ENCODE peak calls at places on chromosomes 16 and 17, in four cellular contexts. E is AG09319, H is fibroblast of pulmonary artery, M is Caco-2. U is an unnamed sample.

GRCh38 chr16:10625595-10626357 is 45.4 kb upstream of the EMP2 start:
- DNase-seq in H (no peak), E (no peak), M (no peak), U (peak; percentile 53)

GRCh38 chr16:88941933-88942909 is 34.8 kb downstream of the CBFA2T3 start:
- DNase-seq in H (peak; percentile 12), E (no peak), M (no peak), U (no peak)

GRCh38 chr16:57694556-57695377 is at the start of gene DRC7:
- DNase-seq in E (no peak), M (peak; percentile 81), H (peak; percentile 47), U (peak; percentile 30)

GRCh38 chr16:89506791-89507191 is 1.4 kb upstream of the SPG7 start:
- DNase-seq in M (no peak), H (no peak), E (no peak), U (no peak)

GRCh38 chr16:23709536-23709935 is 3.5 kb downstream of the ERN2 start:
- DNase-seq in H (no peak), E (no peak), M (no peak), U (no peak)

GRCh38 chr16:79602615-79603014 is 2.1 kb upstream of the MAF start:
- DNase-seq in E (no peak), H (no peak), M (no peak), U (no peak)

GRCh38 chr17:81261582-81262336 is 22.6 kb downstream of the NDUFAF8 start:
- DNase-seq in E (no peak), M (no peak), H (no peak), U (no peak)

GRCh38 chr16:35176449-35176848 is 1717.0 kb downstream of the TP53TG3F start:
- DNase-seq in H (no peak), M (no peak), E (no peak), U (no peak)

GRCh38 chr16:75550211-75550662 is 5.8 kb downstream of the TMEM231 start:
- DNase-seq in M (no peak), H (peak; percentile 58), E (no peak), U (peak; percentile 44)

GRCh38 chr16:66977341-66978113 is 10.9 kb upstream of the CES4A start:
- DNase-seq in M (peak; percentile 89), E (peak; percentile 56), H (peak; percentile 85), U (peak; percentile 85)

GRCh38 chr16:68646948-68647659 is 2.0 kb downstream of the CDH3 start:
- DNase-seq in E (no peak), M (no peak), H (no peak), U (no peak)

GRCh38 chr16:82072313-82072712 is 37.3 kb downstream of the HSD17B2 start:
- DNase-seq in M (no peak), E (no peak), H (no peak), U (no peak)

GRCh38 chr17:13957636-13958035 is 111.7 kb upstream of the COX10 start:
- DNase-seq in H (peak; percentile 59), M (no peak), E (peak; percentile 22), U (peak; percentile 50)

GRCh38 chr16:53944026-53944425 is 240.1 kb downstream of the FTO start:
- DNase-seq in E (no peak), M (no peak), H (no peak), U (peak; percentile 47)

GRCh38 chr16:11183035-11183812 is 72.8 kb downstream of the SOCS1 start:
- DNase-seq in M (no peak), E (no peak), H (no peak), U (no peak)

GRCh38 chr17:68748381-68748780 is 147.2 kb upstream of the FAM20A start:
- DNase-seq in H (no peak), E (no peak), M (no peak), U (no peak)

GRCh38 chr17:4161179-4161559 is 18.2 kb downstream of the CYB5D2 start:
- DNase-seq in M (peak; percentile 49), E (peak; percentile 89), H (peak; percentile 88), U (peak; percentile 92)
- TF ChIP-seq CTCF in M (no peak), E (peak; percentile 51), H (peak; percentile 38), U (peak; percentile 46)

GRCh38 chr16:30091474-30092372 is at the start of gene TBX6:
- DNase-seq in H (peak; percentile 90), M (peak; percentile 88), E (peak; percentile 61), U (peak; percentile 84)
- TF ChIP-seq CTCF in H (peak; percentile 55), M (peak; percentile 79), E (peak; percentile 67), U (peak; percentile 52)

GRCh38 chr17:57109393-57110151 is 24.5 kb downstream of the AKAP1 start:
- DNase-seq in M (no peak), E (no peak), H (peak; percentile 17), U (no peak)
- TF ChIP-seq CTCF in M (peak; percentile 32), E (no peak), H (peak; percentile 14), U (peak; percentile 3)

GRCh38 chr17:17708301-17708700 is 27.0 kb downstream of the RAI1 start:
- DNase-seq in H (no peak), M (no peak), E (no peak), U (no peak)

GRCh38 chr17:17708816-17709215 is 27.6 kb downstream of the RAI1 start:
- DNase-seq in E (no peak), H (no peak), M (no peak), U (no peak)

GRCh38 chr17:17703608-17703919 is 22.3 kb downstream of the RAI1 start:
- DNase-seq in E (no peak), H (no peak), M (no peak), U (no peak)

GRCh38 chr17:17704931-17705330 is 23.7 kb downstream of the RAI1 start:
- DNase-seq in M (no peak), E (no peak), H (no peak), U (no peak)

DNA sequence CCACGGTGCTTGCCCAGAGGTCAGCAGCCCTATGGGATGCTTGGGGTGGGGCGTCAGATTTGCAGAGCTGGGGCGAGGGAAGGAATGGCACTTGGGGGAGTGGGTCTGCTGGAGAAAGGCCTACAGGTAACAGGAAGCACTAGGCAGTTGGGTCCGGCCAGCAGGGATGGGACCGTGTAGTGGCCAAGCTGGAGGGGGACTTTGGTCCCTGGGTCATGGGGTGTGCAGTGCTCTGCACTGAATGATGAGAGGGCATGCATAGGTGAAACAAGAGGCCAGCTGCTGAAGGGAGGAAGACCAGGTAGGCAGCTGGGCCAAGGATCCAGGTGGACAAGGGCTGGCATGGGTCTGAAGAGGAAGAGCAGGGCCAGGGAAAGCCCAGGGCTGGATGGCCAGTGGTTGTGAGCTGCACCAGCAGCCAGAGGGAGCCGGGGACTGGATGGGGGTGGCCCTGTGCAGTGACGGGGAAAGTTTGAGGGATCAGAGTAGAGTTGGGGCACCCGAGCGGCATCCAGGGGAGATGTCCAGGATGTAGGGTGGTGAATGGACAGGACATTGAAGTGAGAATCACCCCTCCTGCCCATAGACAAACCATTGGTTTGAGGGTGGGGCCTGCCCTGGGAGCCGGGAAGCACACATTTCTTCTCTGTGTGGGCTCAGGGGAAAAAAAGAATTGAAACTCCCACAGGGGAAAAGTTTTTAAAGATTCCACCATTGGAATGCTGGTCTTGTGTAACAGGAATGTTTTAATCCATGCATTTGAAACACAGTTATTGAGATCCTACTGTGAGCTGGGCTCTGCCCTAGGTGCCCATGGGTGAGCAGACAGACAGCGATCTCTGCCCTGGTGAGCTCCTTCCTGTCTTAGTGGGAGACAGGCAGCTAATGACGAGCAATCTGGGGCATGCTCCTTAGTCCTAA is 25.1 kb downstream of the RAI1 start:
- DNase-seq in M (no peak), E (no peak), H (no peak), U (no peak)
- TF ChIP-seq CTCF in M (no peak), E (no peak), H (no peak), U (no peak)

GRCh38 chr17:12342609-12343248 is 322.1 kb downstream of the MAP2K4 start:
- DNase-seq in H (peak; percentile 3), E (no peak), M (no peak), U (peak; percentile 45)
- TF ChIP-seq CTCF in H (peak; percentile 15), E (peak; percentile 38), M (peak; percentile 13), U (peak; percentile 71)

GRCh38 chr16:15052747-15053476 is 3.0 kb downstream of the NTAN1 start:
- DNase-seq in M (no peak), E (no peak), H (no peak), U (peak; percentile 43)

GRCh38 chr16:15054357-15055140 is 1.3 kb downstream of the NTAN1 start:
- DNase-seq in E (no peak), H (no peak), M (no peak), U (peak; percentile 7)

GRCh38 chr16:15053904-15054303 is 2.0 kb downstream of the NTAN1 start:
- DNase-seq in M (no peak), E (no peak), H (no peak), U (no peak)

GRCh38 chr16:15057755-15058417 is 2.0 kb upstream of the NTAN1 start:
- DNase-seq in E (no peak), M (peak; percentile 62), H (no peak), U (no peak)

GRCh38 chr16:15055141-15056053 is 477 bp downstream of the NTAN1 start:
- DNase-seq in E (no peak), H (peak; percentile 39), M (peak; percentile 37), U (peak; percentile 30)
- TF ChIP-seq CTCF in E (peak; percentile 4), H (no peak), M (no peak), U (no peak)

DNA sequence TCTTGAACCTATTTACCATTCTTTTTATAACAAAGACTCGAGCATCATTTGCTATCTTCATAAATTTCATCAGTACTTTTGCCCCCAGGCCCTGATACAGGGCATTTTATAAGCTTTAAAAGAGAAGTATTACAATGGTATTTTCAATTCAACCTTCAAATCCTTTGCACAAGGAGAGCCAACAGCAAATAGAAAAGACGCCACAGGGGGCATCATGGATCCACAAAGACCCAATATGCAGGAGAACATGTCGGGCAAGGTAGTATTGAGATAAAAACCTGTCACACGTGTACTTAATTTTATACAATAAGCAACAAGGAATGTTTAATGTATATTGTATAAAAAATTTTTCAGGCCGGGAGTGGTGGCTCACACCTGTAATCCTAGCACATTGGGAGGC is 10.2 kb downstream of the MAP3K14 start:
- DNase-seq in M (no peak), E (no peak), H (no peak), U (no peak)
- TF ChIP-seq CTCF in M (peak; percentile 10), E (no peak), H (peak; percentile 21), U (no peak)